ENCODE peak calls at places on chromosomes 3 and 15, in six cellular contexts. B is fibroblast of lung; U is activated naive CD8-positive, alpha-beta T cell treated with anti-CD3 and anti-CD28 coated beads, Interleukin-2, amount 50 U/mL, for 24 hours; K is neural progenitor cell; Q is bronchial epithelial cell; O is GM13976. L is an unnamed sample.

GRCh38 chr3:196202516-196202970 is 8.7 kb downstream of the ZDHHC19 start:
- DNase-seq in B (peak; percentile 20), U (no peak), K (no peak), Q (no peak), O (peak; percentile 73), L (no peak)

GRCh38 chr15:87207945-87208580 is 1048.5 kb downstream of the NTRK3 start:
- DNase-seq in B (peak; percentile 89), U (no peak), K (no peak), Q (peak; percentile 77), O (no peak), L (no peak)

GRCh38 chr3:47001731-47002489 is 22.4 kb downstream of the NBEAL2 start:
- DNase-seq in B (no peak), U (no peak), K (no peak), Q (no peak), O (no peak), L (no peak)

GRCh38 chr3:93861021-93861420 is 112.7 kb downstream of the PROS1 start:
- DNase-seq in B (no peak), U (no peak), K (no peak), Q (no peak), O (no peak), L (no peak)

GRCh38 chr3:72997421-72997961 is 880 bp downstream of the PPP4R2 start:
- DNase-seq in B (peak; percentile 60), U (peak; percentile 20), K (peak; percentile 65), Q (peak; percentile 70), O (peak; percentile 61), L (no peak)

GRCh38 chr3:27758083-27758482 is 36.0 kb upstream of the EOMES start:
- DNase-seq in B (peak; percentile 57), U (peak; percentile 32), K (no peak), Q (peak; percentile 97), O (no peak), L (no peak)

GRCh38 chr3:11522398-11522715 is 121.4 kb downstream of the VGLL4 start:
- DNase-seq in B (peak; percentile 35), U (no peak), K (no peak), Q (peak; percentile 22), O (no peak), L (no peak)

GRCh38 chr15:85795320-85795668 is 569 bp upstream of the KLHL25 start:
- DNase-seq in B (no peak), U (no peak), K (no peak), Q (no peak), O (no peak), L (no peak)

GRCh38 chr3:43787330-43787729 is 96.6 kb downstream of the ABHD5 start:
- DNase-seq in B (no peak), U (no peak), K (no peak), Q (no peak), O (no peak), L (no peak)

GRCh38 chr15:73560501-73561117 is 72.6 kb downstream of the NPTN start:
- DNase-seq in B (peak; percentile 54), U (no peak), K (peak; percentile 49), Q (peak; percentile 78), O (peak; percentile 32), L (peak; percentile 12)

GRCh38 chr15:75727031-75727531 is 14.4 kb upstream of the CSPG4 start:
- DNase-seq in B (no peak), U (no peak), K (no peak), Q (no peak), O (no peak), L (no peak)

GRCh38 chr3:48877671-48878070 is 21.0 kb downstream of the SLC25A20 start:
- DNase-seq in B (peak; percentile 58), U (no peak), K (no peak), Q (peak; percentile 11), O (no peak), L (no peak)

GRCh38 chr15:71748327-71748726 is 62.0 kb upstream of the NR2E3 start:
- DNase-seq in B (peak; percentile 88), U (no peak), K (no peak), Q (peak; percentile 50), O (no peak), L (no peak)

GRCh38 chr3:78734048-78734637 is 1033.7 kb downstream of the ROBO1 start:
- DNase-seq in B (peak; percentile 74), U (no peak), K (no peak), Q (peak; percentile 28), O (no peak), L (peak; percentile 52)

GRCh38 chr3:195065142-195065863 is 205.7 kb downstream of the XXYLT1 start:
- DNase-seq in B (no peak), U (no peak), K (no peak), Q (no peak), O (no peak), L (no peak)

GRCh38 chr3:70933105-70933810 is 620.8 kb upstream of the MDFIC2 start:
- DNase-seq in B (peak; percentile 50), U (no peak), K (no peak), Q (peak; percentile 70), O (no peak), L (no peak)

GRCh38 chr3:127209840-127210653 is 17.1 kb downstream of the PRR23E start:
- DNase-seq in B (no peak), U (no peak), K (peak; percentile 24), Q (no peak), O (peak; percentile 17), L (no peak)

GRCh38 chr15:39438795-39439577 is 141.9 kb upstream of the THBS1 start:
- DNase-seq in B (peak; percentile 58), U (no peak), K (no peak), Q (no peak), O (no peak), L (no peak)

GRCh38 chr3:31132132-31132769 is 237.8 kb upstream of the GADL1 start:
- DNase-seq in B (peak; percentile 48), U (no peak), K (peak; percentile 37), Q (peak; percentile 66), O (no peak), L (no peak)

GRCh38 chr3:128498901-128499530 is 6.0 kb upstream of the GATA2 start:
- DNase-seq in B (no peak), U (no peak), K (no peak), Q (no peak), O (no peak), L (no peak)

GRCh38 chr3:43695443-43695842 is 4.7 kb downstream of the ABHD5 start:
- DNase-seq in B (peak; percentile 65), U (no peak), K (no peak), Q (peak; percentile 86), O (no peak), L (no peak)

GRCh38 chr15:65067645-65068416 is at the start of gene RASL12:
- DNase-seq in B (no peak), U (no peak), K (peak; percentile 78), Q (no peak), O (no peak), L (no peak)

GRCh38 chr3:35743218-35743617 is 103.9 kb downstream of the ARPP21 start:
- DNase-seq in B (no peak), U (no peak), K (no peak), Q (no peak), O (no peak), L (no peak)

GRCh38 chr3:154795582-154795981 is 284.5 kb upstream of the MME start:
- DNase-seq in B (peak; percentile 95), U (no peak), K (no peak), Q (peak; percentile 94), O (no peak), L (no peak)

GRCh38 chr15:66103293-66103590 is 150.3 kb downstream of the MEGF11 start:
- DNase-seq in B (no peak), U (no peak), K (no peak), Q (no peak), O (no peak), L (no peak)

GRCh38 chr3:79361748-79362378 is 405.9 kb downstream of the ROBO1 start:
- DNase-seq in B (peak; percentile 37), U (no peak), K (peak; percentile 63), Q (peak; percentile 56), O (peak; percentile 20), L (no peak)

GRCh38 chr15:92907880-92908279 is 7.8 kb downstream of the CHD2 start:
- DNase-seq in B (peak; percentile 94), U (no peak), K (no peak), Q (peak; percentile 82), O (no peak), L (no peak)

GRCh38 chr15:94105760-94106159 is 125.6 kb upstream of the MCTP2 start:
- DNase-seq in B (peak; percentile 39), U (no peak), K (no peak), Q (peak; percentile 78), O (no peak), L (no peak)

GRCh38 chr3:53036063-53036619 is 9.7 kb downstream of the SFMBT1 start:
- DNase-seq in B (no peak), U (no peak), K (no peak), Q (no peak), O (no peak), L (no peak)

GRCh38 chr15:95684693-95685115 is 645.8 kb upstream of the NR2F2 start:
- DNase-seq in B (peak; percentile 87), U (no peak), K (no peak), Q (peak; percentile 95), O (no peak), L (no peak)

GRCh38 chr15:91023720-91024119 is 1.3 kb upstream of the VPS33B start:
- DNase-seq in B (no peak), U (no peak), K (no peak), Q (no peak), O (no peak), L (no peak)

GRCh38 chr15:87461621-87462020 is 794.9 kb downstream of the NTRK3 start:
- DNase-seq in B (no peak), U (no peak), K (no peak), Q (no peak), O (no peak), L (no peak)

GRCh38 chr3:20222274-20222673 is 36.3 kb upstream of the SGO1 start:
- DNase-seq in B (no peak), U (no peak), K (peak; percentile 82), Q (no peak), O (no peak), L (no peak)

GRCh38 chr3:77668398-77668797 is 628.5 kb downstream of the ROBO2 start:
- DNase-seq in B (no peak), U (no peak), K (no peak), Q (no peak), O (no peak), L (no peak)

GRCh38 chr3:64575211-64575844 is 112.5 kb downstream of the ADAMTS9 start:
- DNase-seq in B (peak; percentile 13), U (no peak), K (peak; percentile 39), Q (peak; percentile 29), O (peak; percentile 27), L (no peak)

GRCh38 chr3:39752019-39752637 is 57.3 kb upstream of the MYRIP start:
- DNase-seq in B (no peak), U (no peak), K (no peak), Q (peak; percentile 57), O (no peak), L (no peak)

GRCh38 chr3:71103430-71103881 is 480.1 kb downstream of the FOXP1 start:
- DNase-seq in B (peak; percentile 85), U (no peak), K (no peak), Q (no peak), O (no peak), L (peak; percentile 11)

L was measured in NCI-H1105.